ENCODE peak calls at places on chromosomes 2 and 18, in five cellular contexts. H is LoVo, N is T-helper 9 cell, Q is COR-L47, E is DMS79 treated with DMSO at 0.1 percent for 48 hours. W is an unnamed sample.

GRCh38 chr2:98822301-98823164 is 91.6 kb upstream of the MGAT4A start:
- DNase-seq in H (no peak), N (peak), Q (no peak), E (no peak), W (no peak)

GRCh38 chr2:51031004-51031791 is 734 bp downstream of the NRXN1 start:
- DNase-seq in H (no peak), N (no peak), Q (no peak), E (peak), W (no peak)

GRCh38 chr18:57959278-57959677 is 84.7 kb upstream of the NEDD4L start:
- DNase-seq in H (peak), N (no peak), Q (peak), E (no peak), W (peak)

GRCh38 chr18:45007531-45007930 is 326.8 kb downstream of the SETBP1 start:
- DNase-seq in H (no peak), N (no peak), Q (no peak), E (no peak), W (no peak)

GRCh38 chr2:121080013-121080772 is 204.8 kb downstream of the TFCP2L1 start:
- DNase-seq in H (peak), N (peak), Q (peak), E (peak), W (peak)

GRCh38 chr2:44708646-44709000 is 232.9 kb upstream of the SIX3 start:
- DNase-seq in H (no peak), N (no peak), Q (no peak), E (no peak), W (no peak)

GRCh38 chr2:233847248-233847898 is 7.0 kb downstream of the HJURP start:
- DNase-seq in H (no peak), N (no peak), Q (no peak), E (no peak), W (no peak)

GRCh38 chr18:814300-815084 is 2.5 kb upstream of the YES1 start:
- DNase-seq in H (no peak), N (no peak), Q (no peak), E (no peak), W (peak)

GRCh38 chr2:120852200-120852815 is 116.6 kb downstream of the GLI2 start:
- DNase-seq in H (peak), N (no peak), Q (no peak), E (no peak), W (no peak)

GRCh38 chr18:74832381-74832780 is 234.7 kb downstream of the ZNF407 start:
- DNase-seq in H (no peak), N (no peak), Q (no peak), E (no peak), W (no peak)

W was measured in Calu3.